ENCODE peak calls at places on chromosome 19, in seven cellular contexts. Z is AG10803, B is Peyer's patch, I is colonic mucosa, H is mucosa of descending colon, V is BE2C, D is heart right ventricle. L is an unnamed sample.

GRCh38 chr19:46748325-46749109 is 2.3 kb upstream of the STRN4 start:
- DNase-seq in H (peak), Z (peak), D (peak), V (peak), I (peak), B (peak), L (peak)

GRCh38 chr19:36032251-36033104 is at the start of gene CLIP3:
- DNase-seq in Z (peak), V (peak), B (no peak), H (peak), I (peak), D (peak), L (peak)

GRCh38 chr19:37778613-37779138 is 710 bp downstream of the ZNF573 start:
- DNase-seq in B (no peak), D (no peak), Z (peak), H (no peak), V (no peak), I (no peak), L (peak)

GRCh38 chr19:2235396-2236284 is 489 bp downstream of the PLEKHJ1 start:
- DNase-seq in V (no peak), H (peak), I (peak), Z (no peak), D (no peak), B (no peak), L (peak)

GRCh38 chr19:29775575-29775900 is 36.3 kb upstream of the CCNE1 start:
- DNase-seq in V (no peak), H (no peak), Z (no peak), B (no peak), D (no peak), I (no peak), L (no peak)

GRCh38 chr19:15935167-15935702 is 906 bp upstream of the CYP4F11 start:
- DNase-seq in B (no peak), V (no peak), I (no peak), D (no peak), H (no peak), Z (no peak), L (no peak)

GRCh38 chr19:13118424-13119193 is 545 bp downstream of the NACC1 start:
- DNase-seq in V (peak), I (peak), B (peak), H (peak), Z (no peak), D (no peak), L (peak)

GRCh38 chr19:46546194-46546896 is 50.7 kb upstream of the PNMA8B start:
- DNase-seq in I (peak), D (peak), H (peak), Z (peak), B (no peak), V (peak), L (peak)

GRCh38 chr19:12792048-12792852 is 964 bp downstream of the JUNB start:
- DNase-seq in I (peak), B (peak), D (peak), V (peak), Z (peak), H (peak), L (peak)

GRCh38 chr19:47377208-47377701 is 28.1 kb downstream of the DHX34 start:
- DNase-seq in I (no peak), B (no peak), V (no peak), D (peak), Z (no peak), H (no peak), L (no peak)

GRCh38 chr19:10086032-10086903 is at the start of gene SHFL:
- DNase-seq in Z (peak), I (peak), H (peak), B (peak), V (no peak), D (peak), L (peak)

GRCh38 chr19:3849092-3849491 is 19.7 kb downstream of the ZFR2 start:
- DNase-seq in B (peak), I (no peak), V (peak), H (no peak), D (peak), Z (no peak), L (peak)

GRCh38 chr19:51317968-51318367 is 6.5 kb downstream of the IGLON5 start:
- DNase-seq in I (no peak), V (no peak), Z (no peak), D (no peak), B (no peak), H (no peak), L (no peak)

GRCh38 chr19:57362419-57362818 is 932 bp upstream of the TRAPPC2B start:
- DNase-seq in Z (no peak), D (no peak), V (no peak), H (no peak), I (no peak), B (no peak), L (peak)
- H3K4me3 ChIP-seq in Z (peak), D (peak), V (peak), H (no peak), I (peak), B (no peak), L (peak)

GRCh38 chr19:932647-933552 is 7.1 kb downstream of the ARID3A start:
- DNase-seq in V (peak), B (peak), D (peak), H (peak), Z (peak), I (peak), L (peak)

GRCh38 chr19:934197-934840 is 8.5 kb downstream of the ARID3A start:
- DNase-seq in H (no peak), V (no peak), I (no peak), B (no peak), D (no peak), Z (no peak), L (no peak)

GRCh38 chr19:933553-933882 is 7.7 kb downstream of the ARID3A start:
- DNase-seq in Z (no peak), I (no peak), D (no peak), V (no peak), H (no peak), B (no peak), L (no peak)

GRCh38 chr19:929523-930258 is 3.9 kb downstream of the ARID3A start:
- DNase-seq in V (no peak), D (no peak), I (no peak), Z (no peak), H (no peak), B (no peak), L (no peak)

GRCh38 chr19:931860-932646 is 6.2 kb downstream of the ARID3A start:
- DNase-seq in H (no peak), D (no peak), I (no peak), V (no peak), Z (no peak), B (no peak), L (no peak)
- H3K4me3 ChIP-seq in H (no peak), D (no peak), I (no peak), V (no peak), Z (no peak), B (no peak), L (no peak)

GRCh38 chr19:52397310-52398090 is at the start of gene ZNF528:
- DNase-seq in V (peak), I (peak), H (peak), Z (peak), B (peak), D (peak), L (peak)
- H3K4me3 ChIP-seq in V (peak), I (peak), H (peak), Z (peak), B (peak), D (peak), L (peak)

GRCh38 chr19:50148528-50148927 is 14.6 kb downstream of the IZUMO2 start:
- DNase-seq in Z (no peak), I (no peak), D (no peak), H (no peak), V (no peak), B (no peak), L (no peak)
- H3K4me3 ChIP-seq in Z (no peak), I (no peak), D (peak), H (no peak), V (peak), B (peak), L (no peak)

L was measured in cardiac muscle cell.